ENCODE peak calls at places on chromosomes 7 and 10, in four cellular contexts. Z, B, V and Q are unnamed samples.

GRCh38 chr10:79022565-79023488 is 45.9 kb upstream of the ZMIZ1 start:
- DNase-seq in V (no peak), Z (peak; percentile 43), B (peak; percentile 57), Q (peak; percentile 35)

GRCh38 chr10:97229322-97229721 is 43.6 kb upstream of the SLIT1 start:
- DNase-seq in Z (no peak), V (no peak), B (no peak), Q (no peak)

GRCh38 chr10:1084011-1084950 is 28.1 kb downstream of the WDR37 start:
- DNase-seq in V (no peak), B (no peak), Z (no peak), Q (no peak)

GRCh38 chr7:121755818-121756501 is 117.0 kb upstream of the PTPRZ1 start:
- DNase-seq in B (no peak), Z (no peak), V (no peak), Q (no peak)

GRCh38 chr7:50068026-50068425 is 25.0 kb downstream of the ZPBP start:
- DNase-seq in V (no peak), B (no peak), Z (peak; percentile 10), Q (no peak)

GRCh38 chr10:51910596-51910995 is 211.2 kb upstream of the CSTF2T start:
- DNase-seq in Z (no peak), V (no peak), B (no peak), Q (no peak)

GRCh38 chr7:1175967-1176851 is 16.2 kb upstream of the ZFAND2A start:
- DNase-seq in B (peak; percentile 85), Z (peak; percentile 67), V (peak; percentile 82), Q (peak; percentile 67)

GRCh38 chr10:80192553-80192952 is 12.8 kb downstream of the ANXA11 start:
- DNase-seq in Z (no peak), V (no peak), B (no peak), Q (no peak)

GRCh38 chr7:98836811-98837631 is 32.8 kb downstream of the TMEM130 start:
- DNase-seq in V (peak; percentile 27), B (no peak), Z (peak; percentile 95), Q (peak; percentile 64)

GRCh38 chr10:96235326-96236089 is 35.9 kb downstream of the BLNK start:
- DNase-seq in Z (no peak), B (no peak), V (no peak), Q (no peak)

GRCh38 chr10:80473096-80473657 is 19.1 kb downstream of the TSPAN14 start:
- DNase-seq in V (no peak), Z (no peak), B (no peak), Q (no peak)

GRCh38 chr10:70578371-70578947 is 24.1 kb downstream of the PRF1 start:
- DNase-seq in V (peak; percentile 83), B (no peak), Z (no peak), Q (no peak)

GRCh38 chr7:18638594-18639452 is 143.3 kb downstream of the HDAC9 start:
- DNase-seq in Z (peak; percentile 55), B (no peak), V (no peak), Q (no peak)

GRCh38 chr10:99412100-99412499 is 18.3 kb downstream of the GOT1 start:
- DNase-seq in B (no peak), Z (no peak), V (no peak), Q (no peak)

GRCh38 chr10:17200885-17201164 is 647 bp downstream of the TRDMT1 start:
- DNase-seq in V (no peak), Z (no peak), B (no peak), Q (no peak)

GRCh38 chr7:26156454-26157365 is 4.7 kb downstream of the NFE2L3 start:
- DNase-seq in B (no peak), V (peak; percentile 59), Z (no peak), Q (no peak)

GRCh38 chr7:45582868-45583277 is 8.7 kb downstream of the ADCY1 start:
- DNase-seq in B (no peak), V (no peak), Z (no peak), Q (no peak)

GRCh38 chr7:41981046-41982040 is 255.7 kb downstream of the GLI3 start:
- DNase-seq in V (no peak), B (no peak), Z (no peak), Q (no peak)

GRCh38 chr7:66146701-66147100 is 32.1 kb downstream of the CRCP start:
- DNase-seq in Z (peak; percentile 97), B (no peak), V (no peak), Q (peak; percentile 79)

GRCh38 chr10:86899670-86900276 is 57.6 kb downstream of the MMRN2 start:
- DNase-seq in B (peak; percentile 45), Z (no peak), V (peak; percentile 8), Q (peak; percentile 17)

GRCh38 chr7:42227931-42228591 is 8.9 kb downstream of the GLI3 start:
- DNase-seq in B (no peak), Z (no peak), V (no peak), Q (no peak)

GRCh38 chr10:32413513-32413912 is 32.4 kb upstream of the CCDC7 start:
- DNase-seq in V (no peak), Z (no peak), B (no peak), Q (no peak)

GRCh38 chr10:117399341-117400196 is 24.3 kb upstream of the PDZD8 start:
- DNase-seq in Z (no peak), V (no peak), B (no peak), Q (no peak)

GRCh38 chr10:96967847-96968246 is 135.7 kb downstream of the LCOR start:
- DNase-seq in V (no peak), Z (no peak), B (no peak), Q (no peak)

GRCh38 chr7:73829505-73829904 is 1.3 kb upstream of the CLDN4 start:
- DNase-seq in B (no peak), Z (no peak), V (no peak), Q (no peak)

GRCh38 chr10:76311752-76312699 is 880.6 kb downstream of the LRMDA start:
- DNase-seq in Z (peak; percentile 7), B (no peak), V (no peak), Q (peak; percentile 4)

GRCh38 chr7:51324206-51324884 is 7.7 kb upstream of the COBL start:
- DNase-seq in Z (peak; percentile 39), B (no peak), V (no peak), Q (peak; percentile 63)

GRCh38 chr7:54259185-54259584 is 283.0 kb upstream of the VSTM2A start:
- DNase-seq in Z (no peak), B (no peak), V (no peak), Q (no peak)

GRCh38 chr7:44381494-44382220 is 56.3 kb upstream of the CAMK2B start:
- DNase-seq in B (no peak), Z (no peak), V (no peak), Q (no peak)

GRCh38 chr10:99658622-99659030 is 683 bp upstream of the ENTPD7 start:
- DNase-seq in B (peak; percentile 42), Z (no peak), V (no peak), Q (no peak)

GRCh38 chr10:73968101-73968515 is 29.8 kb upstream of the VCL start:
- DNase-seq in V (no peak), Z (no peak), B (no peak), Q (no peak)

GRCh38 chr10:43130756-43131155 is 7.5 kb upstream of the CSGALNACT2 start:
- DNase-seq in B (no peak), V (no peak), Z (no peak), Q (no peak)

GRCh38 chr7:70797109-70797514 is 334.8 kb upstream of the GALNT17 start:
- DNase-seq in B (no peak), Z (no peak), V (no peak), Q (no peak)

GRCh38 chr7:18667466-18667865 is 171.9 kb downstream of the HDAC9 start:
- DNase-seq in Z (no peak), V (no peak), B (no peak), Q (no peak)

GRCh38 chr7:78095549-78095948 is 297.0 kb downstream of the PHTF2 start:
- DNase-seq in Z (no peak), V (no peak), B (no peak), Q (no peak)

GRCh38 chr10:15856328-15857000 is 3.8 kb downstream of the MINDY3 start:
- DNase-seq in B (no peak), Z (no peak), V (no peak), Q (no peak)

GRCh38 chr10:77390481-77390891 is 247.1 kb downstream of the KCNMA1 start:
- DNase-seq in Z (no peak), V (no peak), B (no peak), Q (no peak)

GRCh38 chr7:117682681-117683385 is 190.4 kb downstream of the CTTNBP2 start:
- DNase-seq in Z (no peak), B (no peak), V (no peak), Q (no peak)